ENCODE peak calls at places on chromosomes 16 and 17, in seven cellular contexts. G, R, J, I, B, C and A are unnamed samples.

GRCh38 chr17:19716108-19717030 is at the start of gene SLC47A2:
- DNase-seq in G (no peak), R (no peak), J (no peak), I (peak; percentile 72), B (no peak), C (no peak), A (no peak)

GRCh38 chr17:64020068-64020766 is at the start of gene ICAM2:
- DNase-seq in G (no peak), R (peak; percentile 63), J (peak; percentile 83), I (no peak), B (no peak), C (peak; percentile 16), A (no peak)

GRCh38 chr16:17125671-17126070 is 345.1 kb downstream of the XYLT1 start:
- DNase-seq in G (peak; percentile 38), R (no peak), J (no peak), I (no peak), B (no peak), C (no peak), A (no peak)

GRCh38 chr16:20918486-20919239 is 18.1 kb downstream of the LYRM1 start:
- DNase-seq in G (no peak), R (peak; percentile 50), J (no peak), I (no peak), B (no peak), C (no peak), A (no peak)

GRCh38 chr16:14362774-14363371 is 267.2 kb downstream of the PARN start:
- DNase-seq in G (no peak), R (no peak), J (no peak), I (no peak), B (no peak), C (no peak), A (peak; percentile 34)

GRCh38 chr17:60601443-60602384 is 1.7 kb downstream of the PPM1D start:
- DNase-seq in G (peak; percentile 82), R (no peak), J (peak; percentile 60), I (peak; percentile 75), B (peak; percentile 60), C (peak; percentile 79), A (peak; percentile 80)

GRCh38 chr16:8849411-8850011 is 19.3 kb downstream of the CARHSP1 start:
- DNase-seq in G (no peak), R (no peak), J (no peak), I (no peak), B (no peak), C (no peak), A (peak; percentile 43)

GRCh38 chr17:82931696-82932060 is 91.9 kb upstream of the ZNF750 start:
- DNase-seq in G (no peak), R (peak; percentile 59), J (peak; percentile 34), I (no peak), B (no peak), C (no peak), A (peak; percentile 77)

GRCh38 chr17:58786586-58787295 is 31.1 kb downstream of the PPM1E start:
- DNase-seq in G (no peak), R (no peak), J (no peak), I (no peak), B (peak; percentile 65), C (no peak), A (no peak)

GRCh38 chr16:85107532-85107931 is 4.7 kb downstream of the CIBAR2 start:
- DNase-seq in G (no peak), R (no peak), J (no peak), I (no peak), B (no peak), C (no peak), A (no peak)
- H3K27ac ChIP-seq in G (no peak overlapping the region), R (no peak overlapping the region), J (no peak overlapping the region), I (no peak overlapping the region), B (no peak overlapping the region), C (no peak overlapping the region), A (no peak overlapping the region)

DNA sequence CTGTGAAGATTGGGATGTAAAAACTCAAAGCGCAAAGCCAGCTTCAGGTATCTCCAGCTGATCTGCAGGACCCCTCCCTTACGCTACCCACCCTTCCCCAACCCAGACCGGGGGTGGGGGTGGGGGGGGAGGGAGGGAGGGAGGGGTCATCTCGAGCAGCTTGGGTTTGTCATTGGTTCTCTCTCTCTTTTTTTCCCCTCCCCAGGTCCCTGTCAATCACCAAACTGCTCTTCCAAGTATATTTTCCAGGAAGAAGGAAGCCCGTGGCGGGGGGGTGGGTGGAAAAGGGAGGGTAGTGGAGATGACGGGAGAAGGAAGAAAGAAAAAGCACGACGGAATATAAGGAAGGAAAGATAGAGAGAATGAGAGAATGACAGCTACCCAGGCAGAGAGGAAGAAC is 17.9 kb downstream of the SALL1 start:
- DNase-seq in G (peak; percentile 89), R (no peak), J (no peak), I (no peak), B (no peak), C (no peak), A (no peak)
- H3K27me3 ChIP-seq in G (no peaks in the 10 kb centered on the region), R (peaks cover 52% of the 10 kb centered on the region), J (peaks cover 26% of the 10 kb centered on the region), I (no peaks in the 10 kb centered on the region), B (no peaks in the 10 kb centered on the region), C (no peaks in the 10 kb centered on the region), A (no peaks in the 10 kb centered on the region)

GRCh38 chr16:57571098-57571497 is 28.7 kb downstream of the ADGRG5 start:
- DNase-seq in G (no peak), R (no peak), J (no peak), I (no peak), B (no peak), C (no peak), A (peak; percentile 32)

GRCh38 chr16:57567691-57568090 is 25.2 kb downstream of the ADGRG5 start:
- DNase-seq in G (no peak), R (no peak), J (no peak), I (no peak), B (no peak), C (no peak), A (peak; percentile 21)

GRCh38 chr16:57570301-57571070 is 28.0 kb downstream of the ADGRG5 start:
- DNase-seq in G (no peak), R (no peak), J (no peak), I (no peak), B (no peak), C (no peak), A (no peak)

GRCh38 chr16:57568173-57568678 is 25.8 kb downstream of the ADGRG5 start:
- DNase-seq in G (no peak), R (no peak), J (no peak), I (no peak), B (no peak), C (no peak), A (no peak)

GRCh38 chr16:57569306-57569946 is 27.0 kb downstream of the ADGRG5 start:
- DNase-seq in G (no peak), R (no peak), J (no peak), I (no peak), B (no peak), C (no peak), A (no peak)
- H3K27ac ChIP-seq in G (no peak overlapping the region), R (no peak overlapping the region), J (no peak overlapping the region), I (no peak overlapping the region), B (no peak overlapping the region), C (no peak overlapping the region), A (no peak overlapping the region)

GRCh38 chr17:22461460-22462145 is 769.3 kb downstream of the KCNJ18 start:
- DNase-seq in G (no peak), R (no peak), J (no peak), I (no peak), B (no peak), C (no peak), A (no peak)
- H3K27me3 ChIP-seq in G (no peaks in the 10 kb centered on the region), R (no peaks in the 10 kb centered on the region), J (no peaks in the 10 kb centered on the region), I (no peaks in the 10 kb centered on the region), B (no peaks in the 10 kb centered on the region), C (no peaks in the 10 kb centered on the region), A (no peaks in the 10 kb centered on the region)

DNA sequence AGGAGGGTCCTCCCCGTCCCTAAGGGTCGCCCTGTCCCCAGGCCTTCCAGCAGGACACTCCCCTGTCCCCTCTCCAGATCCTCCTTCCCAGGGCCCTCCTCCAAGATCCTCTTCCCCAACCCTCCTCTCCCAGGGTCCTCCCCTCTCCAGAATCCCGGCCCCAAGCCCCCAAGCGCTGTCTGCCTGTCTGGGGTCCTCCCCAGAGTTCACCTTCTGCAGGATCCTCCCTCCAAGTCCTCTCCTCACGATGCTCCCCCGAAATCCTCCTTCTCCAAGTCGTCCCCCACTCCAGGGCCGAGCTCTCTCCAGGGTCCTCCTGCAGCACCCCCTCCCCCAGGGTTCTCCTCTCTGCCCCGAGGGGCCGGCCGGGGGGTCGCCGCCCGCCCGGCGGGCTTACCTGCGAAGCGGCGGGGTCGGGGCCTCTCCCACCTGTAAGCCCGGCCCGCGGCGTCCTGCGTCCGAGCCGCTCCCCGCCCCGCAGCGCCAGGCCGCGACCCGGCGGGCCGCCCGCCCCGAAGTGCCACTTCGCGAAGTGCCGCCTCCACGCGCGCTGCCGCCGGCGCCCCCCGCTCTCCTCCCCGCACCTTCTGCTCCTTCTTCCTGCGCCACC is 678 bp upstream of the BAIAP2 start:
- DNase-seq in G (peak; percentile 50), R (no peak), J (no peak), I (peak; percentile 62), B (no peak), C (no peak), A (no peak)
- H3K27ac ChIP-seq in G (no peak overlapping the region), R (no peak overlapping the region), J (peak overlapping the region; percentile 78), I (no peak overlapping the region), B (peak overlapping the region; percentile 71), C (no peak overlapping the region), A (no peak overlapping the region)

GRCh38 chr16:66332599-66332998 is 33.9 kb upstream of the CDH5 start:
- DNase-seq in G (no peak), R (no peak), J (no peak), I (no peak), B (no peak), C (no peak), A (no peak)

GRCh38 chr16:66337434-66338188 is 28.9 kb upstream of the CDH5 start:
- DNase-seq in G (no peak), R (no peak), J (no peak), I (no peak), B (no peak), C (no peak), A (no peak)

GRCh38 chr16:66335704-66336329 is 30.7 kb upstream of the CDH5 start:
- DNase-seq in G (no peak), R (peak; percentile 64), J (peak; percentile 18), I (no peak), B (no peak), C (no peak), A (peak; percentile 29)

DNA sequence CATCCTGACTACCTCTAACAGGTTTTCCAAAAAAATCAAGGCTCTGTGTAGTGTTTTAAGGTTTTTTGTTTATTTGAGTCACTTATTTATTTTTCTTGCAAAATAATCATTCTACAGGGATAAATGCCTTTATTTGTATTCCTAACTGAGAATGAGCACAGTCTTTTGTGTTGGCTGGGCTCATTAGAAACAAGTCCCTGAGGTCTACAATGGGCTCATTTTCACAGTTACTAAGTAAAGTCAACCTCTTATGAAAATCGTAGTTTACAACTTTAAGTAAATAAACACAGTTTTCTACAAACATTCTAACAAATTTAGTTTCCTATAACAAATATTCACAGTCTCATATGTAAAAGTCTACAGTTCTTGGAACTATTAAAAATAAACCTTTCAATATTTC is 31.6 kb upstream of the CDH5 start:
- DNase-seq in G (no peak), R (no peak), J (no peak), I (no peak), B (no peak), C (no peak), A (no peak)
- H3K27me3 ChIP-seq in G (no peaks in the 10 kb centered on the region), R (peaks cover 9% of the 10 kb centered on the region), J (no peaks in the 10 kb centered on the region), I (no peaks in the 10 kb centered on the region), B (no peaks in the 10 kb centered on the region), C (no peaks in the 10 kb centered on the region), A (peaks cover 2% of the 10 kb centered on the region)

GRCh38 chr16:68356919-68357286 is 46.1 kb downstream of the PRMT7 start:
- DNase-seq in G (no peak), R (no peak), J (no peak), I (no peak), B (no peak), C (no peak), A (no peak)
- H3K27ac ChIP-seq in G (no peak overlapping the region), R (no peak overlapping the region), J (no peak overlapping the region), I (no peak overlapping the region), B (no peak overlapping the region), C (no peak overlapping the region), A (no peak overlapping the region)